ENCODE peak calls at places on chromosomes 7 and 10, in nine cellular contexts. U is heart left ventricle; S is esophagus squamous epithelium; T is NCI-H510A treated with DMSO at 0.1 percent for 48 hours; X is kidney; Y is activated CD4-positive, alpha-beta T cell treated with anti-CD3 and anti-CD28 coated beads for 4 hours; H is NCI-H2081 treated with DMSO at 0.1 percent for 48 hours; L is uterus; A is endothelial cell. Q is an unnamed sample.

GRCh38 chr10:46283945-46284285 is 2.9 kb upstream of the ANTXRL start:
- DNase-seq in S (no peak), X (no peak), H (no peak), A (no peak), L (no peak), Y (no peak), U (no peak), T (no peak), Q (no peak)

GRCh38 chr7:77540402-77540822 is 3.3 kb downstream of the PTPN12 start:
- DNase-seq in L (no peak), Y (no peak), H (no peak), T (no peak), S (no peak), A (no peak), X (no peak), U (no peak), Q (no peak)

GRCh38 chr10:79193694-79194382 is 125.1 kb downstream of the ZMIZ1 start:
- DNase-seq in A (no peak), U (no peak), L (no peak), T (no peak), X (peak), Y (no peak), H (no peak), S (no peak), Q (no peak)

GRCh38 chr10:68647928-68648327 is 73.1 kb upstream of the CCAR1 start:
- DNase-seq in X (no peak), S (no peak), Y (no peak), U (no peak), T (no peak), L (no peak), A (no peak), H (no peak), Q (no peak)

GRCh38 chr7:68414631-68415425 is 1183.4 kb upstream of the AUTS2 start:
- DNase-seq in Y (no peak), T (no peak), U (no peak), S (no peak), L (no peak), X (no peak), A (no peak), H (no peak), Q (no peak)

GRCh38 chr7:39406464-39406863 is 159.7 kb upstream of the YAE1 start:
- DNase-seq in U (no peak), Y (no peak), S (no peak), T (no peak), L (no peak), X (no peak), A (no peak), H (no peak), Q (no peak)

GRCh38 chr7:116736927-116737715 is 65.1 kb downstream of the MET start:
- DNase-seq in H (no peak), A (no peak), X (no peak), U (no peak), L (no peak), S (no peak), T (peak), Y (no peak), Q (no peak)

GRCh38 chr7:33039257-33039904 is 23.2 kb downstream of the NT5C3A start:
- DNase-seq in U (no peak), A (no peak), S (no peak), T (no peak), H (no peak), X (no peak), Y (no peak), L (no peak), Q (no peak)

GRCh38 chr10:63583397-63583796 is 62.2 kb downstream of the REEP3 start:
- DNase-seq in A (no peak), S (no peak), T (no peak), Y (no peak), U (no peak), X (no peak), H (no peak), L (no peak), Q (no peak)

GRCh38 chr7:90298145-90299038 is 22.7 kb downstream of the FAM237B start:
- DNase-seq in S (no peak), Y (no peak), U (no peak), T (peak), A (no peak), H (no peak), X (no peak), L (no peak), Q (no peak)

GRCh38 chr10:84818956-84819355 is 490.6 kb downstream of the CCSER2 start:
- DNase-seq in U (no peak), X (no peak), L (no peak), S (no peak), T (peak), A (no peak), Y (no peak), H (no peak), Q (no peak)

GRCh38 chr10:133257489-133258065 is 19.1 kb downstream of the ADAM8 start:
- DNase-seq in H (no peak), L (peak), U (peak), X (peak), S (no peak), Y (no peak), T (no peak), A (peak), Q (no peak)

GRCh38 chr7:44772867-44773266 is 23.6 kb upstream of the PPIA start:
- DNase-seq in Y (no peak), S (no peak), X (no peak), U (no peak), A (no peak), T (no peak), H (no peak), L (no peak), Q (no peak)

GRCh38 chr7:7504910-7505704 is 30.6 kb downstream of the COL28A1 start:
- DNase-seq in Y (no peak), X (no peak), A (no peak), L (no peak), H (peak), U (no peak), T (no peak), S (no peak), Q (no peak)

GRCh38 chr7:101602484-101603241 is 26.4 kb downstream of the MYL10 start:
- DNase-seq in U (peak), H (no peak), X (peak), L (peak), S (no peak), A (peak), Y (peak), T (peak), Q (no peak)

GRCh38 chr7:26397786-26398435 is 106.2 kb downstream of the SNX10 start:
- DNase-seq in Y (no peak), H (no peak), T (peak), U (peak), L (no peak), X (peak), A (peak), S (no peak), Q (no peak)

GRCh38 chr7:147197006-147197405 is 1080.4 kb downstream of the CNTNAP2 start:
- DNase-seq in Y (no peak), H (no peak), A (no peak), S (no peak), X (no peak), T (peak), L (no peak), U (no peak), Q (no peak)